ENCODE peak calls at places on chromosomes 6 and 20, in four cellular contexts. One of them, this sample, is unnamed.

GRCh38 chr20:39123161-39123560 is 161.0 kb downstream of the DHX35 start:
- DNase-seq in T-cell: no peak
- DNase-seq in AG09319: no peak
- DNase-seq in amygdala: no peak
- DNase-seq in this sample: no peak

GRCh38 chr6:117463762-117464665 is 18.5 kb upstream of the DCBLD1 start:
- DNase-seq in T-cell: no peak
- DNase-seq in AG09319: no peak
- DNase-seq in amygdala: no peak
- DNase-seq in this sample: no peak

GRCh38 chr20:3616250-3616649 is 46.9 kb downstream of the GFRA4 start:
- DNase-seq in amygdala: no peak
- DNase-seq in AG09319: no peak
- DNase-seq in T-cell: no peak
- DNase-seq in this sample: no peak

GRCh38 chr6:135380793-135381192 is 116.7 kb downstream of the AHI1 start:
- DNase-seq in T-cell: no peak
- DNase-seq in AG09319: no peak
- DNase-seq in amygdala: no peak
- DNase-seq in this sample: no peak

GRCh38 chr6:75409928-75410327 is 83.7 kb downstream of the FILIP1 start:
- DNase-seq in T-cell: no peak
- DNase-seq in AG09319: no peak
- DNase-seq in amygdala: no peak
- DNase-seq in this sample: no peak

GRCh38 chr6:122832515-122833228 is 43.6 kb downstream of the SMPDL3A start:
- DNase-seq in AG09319: no peak
- DNase-seq in T-cell: no peak
- DNase-seq in amygdala: no peak
- DNase-seq in this sample: no peak

GRCh38 chr6:167238694-167239467 is 52.2 kb upstream of the UNC93A start:
- DNase-seq in T-cell: no peak
- DNase-seq in amygdala: no peak
- DNase-seq in AG09319: no peak
- DNase-seq in this sample: no peak

GRCh38 chr6:157110620-157111019 is 212.7 kb downstream of the TMEM242 start:
- DNase-seq in T-cell: no peak
- DNase-seq in amygdala: no peak
- DNase-seq in AG09319: no peak
- DNase-seq in this sample: no peak

GRCh38 chr6:167093922-167094432 is 28.9 kb upstream of the CCR6 start:
- DNase-seq in AG09319: no peak
- DNase-seq in amygdala: no peak
- DNase-seq in T-cell: peak; percentile 76
- DNase-seq in this sample: peak; percentile 90

GRCh38 chr6:44976677-44977405 is 351.3 kb upstream of the RUNX2 start:
- DNase-seq in AG09319: no peak
- DNase-seq in T-cell: no peak
- DNase-seq in amygdala: no peak
- DNase-seq in this sample: peak; percentile 26

GRCh38 chr6:72524011-72524645 is 97.7 kb upstream of the KCNQ5 start:
- DNase-seq in amygdala: no peak
- DNase-seq in T-cell: no peak
- DNase-seq in AG09319: no peak
- DNase-seq in this sample: no peak

GRCh38 chr20:57943291-57943690 is 233.5 kb upstream of the PMEPA1 start:
- DNase-seq in amygdala: no peak
- DNase-seq in T-cell: no peak
- DNase-seq in AG09319: no peak
- DNase-seq in this sample: no peak

GRCh38 chr20:57759724-57760123 is 49.9 kb upstream of the PMEPA1 start:
- DNase-seq in amygdala: no peak
- DNase-seq in AG09319: no peak
- DNase-seq in T-cell: no peak
- DNase-seq in this sample: no peak

GRCh38 chr6:13813621-13814175 is 659 bp downstream of the MCUR1 start:
- DNase-seq in AG09319: peak; percentile 23
- DNase-seq in T-cell: peak; percentile 5
- DNase-seq in amygdala: peak; percentile 38
- DNase-seq in this sample: no peak

GRCh38 chr6:14966111-14966901 is 279.6 kb upstream of the JARID2 start:
- DNase-seq in AG09319: no peak
- DNase-seq in amygdala: no peak
- DNase-seq in T-cell: no peak
- DNase-seq in this sample: no peak

GRCh38 chr6:4675086-4675485 is 101.1 kb upstream of the CDYL start:
- DNase-seq in amygdala: no peak
- DNase-seq in AG09319: no peak
- DNase-seq in T-cell: no peak
- DNase-seq in this sample: no peak

GRCh38 chr20:6212903-6213302 is 90.1 kb upstream of the FERMT1 start:
- DNase-seq in T-cell: no peak
- DNase-seq in amygdala: no peak
- DNase-seq in AG09319: no peak
- DNase-seq in this sample: no peak

GRCh38 chr6:34425132-34425497 is 754 bp downstream of the RPS10 start:
- DNase-seq in T-cell: no peak
- DNase-seq in AG09319: no peak
- DNase-seq in amygdala: no peak
- DNase-seq in this sample: no peak

This sample was measured in GM12878.